ENCODE peak calls at places on chromosome 6, in ten cellular contexts. E, Y, T, N, L, C, A, M, H and V are unnamed samples.

GRCh38 chr6:134216304-134217029 is 101.4 kb downstream of the SGK1 start:
- DNase-seq in L (no peak), Y (no peak), E (no peak), H (no peak), C (no peak), A (no peak), N (no peak), T (peak; percentile 37), M (no peak), V (no peak)

GRCh38 chr6:34441526-34441925 is 15.7 kb upstream of the RPS10 start:
- DNase-seq in L (no peak), T (no peak), M (no peak), H (no peak), A (no peak), E (no peak), N (no peak), C (no peak), Y (no peak), V (no peak)

GRCh38 chr6:36129889-36130671 is at the start of gene MAPK13:
- DNase-seq in N (peak; percentile 33), A (no peak), L (peak; percentile 48), H (peak; percentile 46), C (no peak), T (no peak), M (peak; percentile 74), Y (peak; percentile 45), E (no peak), V (no peak)

GRCh38 chr6:44657201-44657824 is 269.8 kb downstream of the CDC5L start:
- DNase-seq in L (no peak), H (no peak), Y (peak; percentile 46), M (no peak), T (no peak), C (no peak), A (no peak), E (no peak), N (no peak), V (no peak)

GRCh38 chr6:154482858-154483257 is 27.6 kb downstream of the CNKSR3 start:
- DNase-seq in E (no peak), N (no peak), M (no peak), C (no peak), A (no peak), T (no peak), H (no peak), Y (no peak), L (no peak), V (no peak)

GRCh38 chr6:65231616-65232015 is 475.4 kb downstream of the EYS start:
- DNase-seq in E (no peak), H (no peak), M (no peak), N (no peak), Y (peak; percentile 4), T (no peak), L (no peak), A (no peak), C (no peak), V (no peak)

GRCh38 chr6:137728386-137729349 is 138.4 kb upstream of the TNFAIP3 start:
- DNase-seq in H (no peak), M (no peak), L (peak; percentile 15), A (peak; percentile 39), C (no peak), T (peak; percentile 35), Y (peak; percentile 87), N (no peak), E (no peak), V (peak; percentile 97)

GRCh38 chr6:3227363-3228045 is at the start of gene TUBB2B:
- DNase-seq in H (no peak), L (peak; percentile 76), N (peak; percentile 95), E (no peak), Y (no peak), T (no peak), C (no peak), A (peak; percentile 57), M (no peak), V (no peak)

GRCh38 chr6:30397697-30398096 is 52.7 kb downstream of the RPP21 start:
- DNase-seq in C (no peak), Y (no peak), H (no peak), L (no peak), E (no peak), T (no peak), N (no peak), A (no peak), M (no peak), V (no peak)

GRCh38 chr6:16049178-16049577 is 79.7 kb upstream of the MYLIP start:
- DNase-seq in M (no peak), L (no peak), Y (peak; percentile 23), H (no peak), C (no peak), T (no peak), N (no peak), E (no peak), A (no peak), V (no peak)

GRCh38 chr6:170329321-170329720 is 22.8 kb downstream of the FAM120B start:
- DNase-seq in N (no peak), T (no peak), E (no peak), L (no peak), Y (no peak), H (no peak), M (no peak), A (no peak), C (no peak), V (no peak)

GRCh38 chr6:129709909-129710721 is at the start of gene ARHGAP18:
- DNase-seq in M (peak; percentile 96), C (peak; percentile 53), H (peak; percentile 69), Y (peak; percentile 96), L (peak; percentile 92), A (peak; percentile 90), N (no peak), E (peak; percentile 83), T (peak; percentile 94), V (peak; percentile 56)

GRCh38 chr6:14984454-14984853 is 261.4 kb upstream of the JARID2 start:
- DNase-seq in A (no peak), H (no peak), E (no peak), L (no peak), M (peak; percentile 79), C (no peak), N (no peak), T (peak; percentile 45), Y (peak; percentile 13), V (no peak)

GRCh38 chr6:53062369-53062639 is 2.9 kb upstream of the FBXO9 start:
- DNase-seq in A (no peak), C (no peak), M (no peak), N (no peak), T (no peak), E (no peak), H (no peak), L (no peak), Y (no peak), V (no peak)

GRCh38 chr6:14015964-14016363 is 91.2 kb downstream of the RNF182 start:
- DNase-seq in T (no peak), M (no peak), H (no peak), L (no peak), N (no peak), Y (no peak), C (no peak), E (no peak), A (no peak), V (no peak)